ENCODE peak calls at places on chromosome 12, in ten cellular contexts. One of them, this sample, is unnamed.

GRCh38 chr12:96247567-96247962 is 53.4 kb downstream of the ELK3 start:
- DNase-seq in NCI-H2171: no peak
- DNase-seq in COR-L47: no peak
- DNase-seq in AML-193: no peak
- DNase-seq in lower lobe of right lung: no peak
- DNase-seq in prostate gland: no peak
- DNase-seq in non-pigmented ciliary epithelial cell: no peak
- DNase-seq in stimulated activated CD8-positive, alpha-beta memory T cell treated with anti-CD3 and anti-CD28 coated beads, Interleukin-15, amount 100 ng/mL, for 24 hours: no peak
- DNase-seq in lung: no peak
- DNase-seq in A549: peak
- DNase-seq in this sample: no peak

GRCh38 chr12:16300706-16301105 is 23.2 kb upstream of the SLC15A5 start:
- DNase-seq in NCI-H2171: no peak
- DNase-seq in COR-L47: no peak
- DNase-seq in AML-193: no peak
- DNase-seq in lower lobe of right lung: no peak
- DNase-seq in prostate gland: no peak
- DNase-seq in non-pigmented ciliary epithelial cell: no peak
- DNase-seq in stimulated activated CD8-positive, alpha-beta memory T cell treated with anti-CD3 and anti-CD28 coated beads, Interleukin-15, amount 100 ng/mL, for 24 hours: no peak
- DNase-seq in lung: no peak
- DNase-seq in A549: no peak
- DNase-seq in this sample: no peak

GRCh38 chr12:75666980-75667359 is 155.6 kb upstream of the KRR1 start:
- DNase-seq in NCI-H2171: no peak
- DNase-seq in COR-L47: no peak
- DNase-seq in AML-193: no peak
- DNase-seq in lower lobe of right lung: no peak
- DNase-seq in prostate gland: no peak
- DNase-seq in non-pigmented ciliary epithelial cell: peak
- DNase-seq in stimulated activated CD8-positive, alpha-beta memory T cell treated with anti-CD3 and anti-CD28 coated beads, Interleukin-15, amount 100 ng/mL, for 24 hours: no peak
- DNase-seq in lung: no peak
- DNase-seq in A549: no peak
- DNase-seq in this sample: no peak

GRCh38 chr12:127125607-127126259 is 1141.2 kb upstream of the TMEM132C start:
- DNase-seq in NCI-H2171: no peak
- DNase-seq in COR-L47: no peak
- DNase-seq in AML-193: no peak
- DNase-seq in lower lobe of right lung: no peak
- DNase-seq in prostate gland: no peak
- DNase-seq in non-pigmented ciliary epithelial cell: peak
- DNase-seq in stimulated activated CD8-positive, alpha-beta memory T cell treated with anti-CD3 and anti-CD28 coated beads, Interleukin-15, amount 100 ng/mL, for 24 hours: no peak
- DNase-seq in lung: no peak
- DNase-seq in A549: peak
- DNase-seq in this sample: no peak

GRCh38 chr12:80625901-80626300 is 81.5 kb upstream of the MYF6 start:
- DNase-seq in NCI-H2171: no peak
- DNase-seq in COR-L47: peak
- DNase-seq in AML-193: no peak
- DNase-seq in lower lobe of right lung: no peak
- DNase-seq in prostate gland: no peak
- DNase-seq in non-pigmented ciliary epithelial cell: no peak
- DNase-seq in stimulated activated CD8-positive, alpha-beta memory T cell treated with anti-CD3 and anti-CD28 coated beads, Interleukin-15, amount 100 ng/mL, for 24 hours: no peak
- DNase-seq in lung: no peak
- DNase-seq in A549: no peak
- DNase-seq in this sample: no peak

GRCh38 chr12:95481888-95482287 is 7.9 kb downstream of the METAP2 start:
- DNase-seq in NCI-H2171: no peak
- DNase-seq in COR-L47: no peak
- DNase-seq in AML-193: no peak
- DNase-seq in lower lobe of right lung: no peak
- DNase-seq in prostate gland: no peak
- DNase-seq in non-pigmented ciliary epithelial cell: no peak
- DNase-seq in stimulated activated CD8-positive, alpha-beta memory T cell treated with anti-CD3 and anti-CD28 coated beads, Interleukin-15, amount 100 ng/mL, for 24 hours: no peak
- DNase-seq in lung: no peak
- DNase-seq in A549: no peak
- DNase-seq in this sample: no peak

GRCh38 chr12:11763760-11764520 is 114.5 kb downstream of the ETV6 start:
- DNase-seq in NCI-H2171: no peak
- DNase-seq in COR-L47: no peak
- DNase-seq in AML-193: no peak
- DNase-seq in lower lobe of right lung: no peak
- DNase-seq in prostate gland: no peak
- DNase-seq in non-pigmented ciliary epithelial cell: peak
- DNase-seq in stimulated activated CD8-positive, alpha-beta memory T cell treated with anti-CD3 and anti-CD28 coated beads, Interleukin-15, amount 100 ng/mL, for 24 hours: no peak
- DNase-seq in lung: no peak
- DNase-seq in A549: no peak
- DNase-seq in this sample: no peak

GRCh38 chr12:124507188-124508109 is 60.0 kb downstream of the NCOR2 start:
- DNase-seq in NCI-H2171: no peak
- DNase-seq in COR-L47: no peak
- DNase-seq in AML-193: no peak
- DNase-seq in lower lobe of right lung: no peak
- DNase-seq in prostate gland: no peak
- DNase-seq in non-pigmented ciliary epithelial cell: no peak
- DNase-seq in stimulated activated CD8-positive, alpha-beta memory T cell treated with anti-CD3 and anti-CD28 coated beads, Interleukin-15, amount 100 ng/mL, for 24 hours: no peak
- DNase-seq in lung: no peak
- DNase-seq in A549: no peak
- DNase-seq in this sample: no peak

GRCh38 chr12:61071015-61071414 is 1189.2 kb upstream of the USP15 start:
- DNase-seq in NCI-H2171: no peak
- DNase-seq in COR-L47: no peak
- DNase-seq in AML-193: no peak
- DNase-seq in lower lobe of right lung: no peak
- DNase-seq in prostate gland: no peak
- DNase-seq in non-pigmented ciliary epithelial cell: no peak
- DNase-seq in stimulated activated CD8-positive, alpha-beta memory T cell treated with anti-CD3 and anti-CD28 coated beads, Interleukin-15, amount 100 ng/mL, for 24 hours: no peak
- DNase-seq in lung: no peak
- DNase-seq in A549: no peak
- DNase-seq in this sample: no peak

GRCh38 chr12:3456809-3457208 is 34.2 kb upstream of the PRMT8 start:
- DNase-seq in NCI-H2171: no peak
- DNase-seq in COR-L47: peak
- DNase-seq in AML-193: no peak
- DNase-seq in lower lobe of right lung: no peak
- DNase-seq in prostate gland: no peak
- DNase-seq in non-pigmented ciliary epithelial cell: no peak
- DNase-seq in stimulated activated CD8-positive, alpha-beta memory T cell treated with anti-CD3 and anti-CD28 coated beads, Interleukin-15, amount 100 ng/mL, for 24 hours: no peak
- DNase-seq in lung: no peak
- DNase-seq in A549: peak
- DNase-seq in this sample: no peak

GRCh38 chr12:43737646-43738045 is 20.9 kb downstream of the PUS7L start:
- DNase-seq in NCI-H2171: no peak
- DNase-seq in COR-L47: no peak
- DNase-seq in AML-193: no peak
- DNase-seq in lower lobe of right lung: no peak
- DNase-seq in prostate gland: no peak
- DNase-seq in non-pigmented ciliary epithelial cell: peak
- DNase-seq in stimulated activated CD8-positive, alpha-beta memory T cell treated with anti-CD3 and anti-CD28 coated beads, Interleukin-15, amount 100 ng/mL, for 24 hours: no peak
- DNase-seq in lung: no peak
- DNase-seq in A549: no peak
- DNase-seq in this sample: no peak

GRCh38 chr12:103423061-103423473 is 72.7 kb downstream of the C12orf42 start:
- DNase-seq in NCI-H2171: peak
- DNase-seq in COR-L47: peak
- DNase-seq in AML-193: no peak
- DNase-seq in lower lobe of right lung: no peak
- DNase-seq in prostate gland: no peak
- DNase-seq in non-pigmented ciliary epithelial cell: no peak
- DNase-seq in stimulated activated CD8-positive, alpha-beta memory T cell treated with anti-CD3 and anti-CD28 coated beads, Interleukin-15, amount 100 ng/mL, for 24 hours: no peak
- DNase-seq in lung: no peak
- DNase-seq in A549: no peak
- DNase-seq in this sample: peak

GRCh38 chr12:95683418-95683817 is 107.1 kb downstream of the NTN4 start:
- DNase-seq in NCI-H2171: no peak
- DNase-seq in COR-L47: no peak
- DNase-seq in AML-193: no peak
- DNase-seq in lower lobe of right lung: no peak
- DNase-seq in prostate gland: no peak
- DNase-seq in non-pigmented ciliary epithelial cell: no peak
- DNase-seq in stimulated activated CD8-positive, alpha-beta memory T cell treated with anti-CD3 and anti-CD28 coated beads, Interleukin-15, amount 100 ng/mL, for 24 hours: no peak
- DNase-seq in lung: no peak
- DNase-seq in A549: no peak
- DNase-seq in this sample: no peak

GRCh38 chr12:130465046-130465445 is 127.4 kb downstream of the PIWIL1 start:
- DNase-seq in NCI-H2171: no peak
- DNase-seq in COR-L47: no peak
- DNase-seq in AML-193: no peak
- DNase-seq in lower lobe of right lung: no peak
- DNase-seq in prostate gland: no peak
- DNase-seq in non-pigmented ciliary epithelial cell: no peak
- DNase-seq in stimulated activated CD8-positive, alpha-beta memory T cell treated with anti-CD3 and anti-CD28 coated beads, Interleukin-15, amount 100 ng/mL, for 24 hours: no peak
- DNase-seq in lung: no peak
- DNase-seq in A549: no peak
- DNase-seq in this sample: no peak

GRCh38 chr12:81010641-81011040 is 67.2 kb upstream of the ACSS3 start:
- DNase-seq in NCI-H2171: no peak
- DNase-seq in COR-L47: no peak
- DNase-seq in AML-193: no peak
- DNase-seq in lower lobe of right lung: no peak
- DNase-seq in prostate gland: no peak
- DNase-seq in non-pigmented ciliary epithelial cell: no peak
- DNase-seq in stimulated activated CD8-positive, alpha-beta memory T cell treated with anti-CD3 and anti-CD28 coated beads, Interleukin-15, amount 100 ng/mL, for 24 hours: no peak
- DNase-seq in lung: no peak
- DNase-seq in A549: no peak
- DNase-seq in this sample: no peak

GRCh38 chr12:120485914-120486881 is 9.7 kb upstream of the DYNLL1 start:
- DNase-seq in NCI-H2171: no peak
- DNase-seq in COR-L47: no peak
- DNase-seq in AML-193: no peak
- DNase-seq in lower lobe of right lung: no peak
- DNase-seq in prostate gland: no peak
- DNase-seq in non-pigmented ciliary epithelial cell: no peak
- DNase-seq in stimulated activated CD8-positive, alpha-beta memory T cell treated with anti-CD3 and anti-CD28 coated beads, Interleukin-15, amount 100 ng/mL, for 24 hours: no peak
- DNase-seq in lung: no peak
- DNase-seq in A549: no peak
- DNase-seq in this sample: no peak

GRCh38 chr12:124713436-124714082 is 146.1 kb upstream of the NCOR2 start:
- DNase-seq in NCI-H2171: no peak
- DNase-seq in COR-L47: no peak
- DNase-seq in AML-193: peak
- DNase-seq in lower lobe of right lung: no peak
- DNase-seq in prostate gland: no peak
- DNase-seq in non-pigmented ciliary epithelial cell: peak
- DNase-seq in stimulated activated CD8-positive, alpha-beta memory T cell treated with anti-CD3 and anti-CD28 coated beads, Interleukin-15, amount 100 ng/mL, for 24 hours: peak
- DNase-seq in lung: peak
- DNase-seq in A549: no peak
- DNase-seq in this sample: no peak

GRCh38 chr12:27898022-27898421 is 74.5 kb downstream of the PTHLH start:
- DNase-seq in NCI-H2171: no peak
- DNase-seq in COR-L47: no peak
- DNase-seq in AML-193: no peak
- DNase-seq in lower lobe of right lung: no peak
- DNase-seq in prostate gland: no peak
- DNase-seq in non-pigmented ciliary epithelial cell: no peak
- DNase-seq in stimulated activated CD8-positive, alpha-beta memory T cell treated with anti-CD3 and anti-CD28 coated beads, Interleukin-15, amount 100 ng/mL, for 24 hours: no peak
- DNase-seq in lung: no peak
- DNase-seq in A549: no peak
- DNase-seq in this sample: no peak

GRCh38 chr12:65086236-65086635 is 34.9 kb downstream of the WIF1 start:
- DNase-seq in NCI-H2171: no peak
- DNase-seq in COR-L47: no peak
- DNase-seq in AML-193: peak
- DNase-seq in lower lobe of right lung: no peak
- DNase-seq in prostate gland: no peak
- DNase-seq in non-pigmented ciliary epithelial cell: no peak
- DNase-seq in stimulated activated CD8-positive, alpha-beta memory T cell treated with anti-CD3 and anti-CD28 coated beads, Interleukin-15, amount 100 ng/mL, for 24 hours: no peak
- DNase-seq in lung: peak
- DNase-seq in A549: no peak
- DNase-seq in this sample: no peak

GRCh38 chr12:26857465-26858176 is 24.6 kb upstream of the ITPR2 start:
- DNase-seq in NCI-H2171: no peak
- DNase-seq in COR-L47: no peak
- DNase-seq in AML-193: no peak
- DNase-seq in lower lobe of right lung: no peak
- DNase-seq in prostate gland: no peak
- DNase-seq in non-pigmented ciliary epithelial cell: no peak
- DNase-seq in stimulated activated CD8-positive, alpha-beta memory T cell treated with anti-CD3 and anti-CD28 coated beads, Interleukin-15, amount 100 ng/mL, for 24 hours: no peak
- DNase-seq in lung: no peak
- DNase-seq in A549: no peak
- DNase-seq in this sample: no peak

GRCh38 chr12:122293081-122293480 is 26.8 kb upstream of the VPS33A start:
- DNase-seq in NCI-H2171: no peak
- DNase-seq in COR-L47: no peak
- DNase-seq in AML-193: no peak
- DNase-seq in lower lobe of right lung: no peak
- DNase-seq in prostate gland: no peak
- DNase-seq in non-pigmented ciliary epithelial cell: no peak
- DNase-seq in stimulated activated CD8-positive, alpha-beta memory T cell treated with anti-CD3 and anti-CD28 coated beads, Interleukin-15, amount 100 ng/mL, for 24 hours: no peak
- DNase-seq in lung: no peak
- DNase-seq in A549: no peak
- DNase-seq in this sample: no peak

GRCh38 chr12:70576341-70577282 is 60.6 kb downstream of the PTPRB start:
- DNase-seq in NCI-H2171: peak
- DNase-seq in COR-L47: peak
- DNase-seq in AML-193: peak
- DNase-seq in lower lobe of right lung: no peak
- DNase-seq in prostate gland: peak
- DNase-seq in non-pigmented ciliary epithelial cell: peak
- DNase-seq in stimulated activated CD8-positive, alpha-beta memory T cell treated with anti-CD3 and anti-CD28 coated beads, Interleukin-15, amount 100 ng/mL, for 24 hours: no peak
- DNase-seq in lung: no peak
- DNase-seq in A549: peak
- DNase-seq in this sample: no peak

GRCh38 chr12:26092706-26093105 is 32.1 kb downstream of the BHLHE41 start:
- DNase-seq in NCI-H2171: no peak
- DNase-seq in COR-L47: no peak
- DNase-seq in AML-193: no peak
- DNase-seq in lower lobe of right lung: no peak
- DNase-seq in prostate gland: no peak
- DNase-seq in non-pigmented ciliary epithelial cell: peak
- DNase-seq in stimulated activated CD8-positive, alpha-beta memory T cell treated with anti-CD3 and anti-CD28 coated beads, Interleukin-15, amount 100 ng/mL, for 24 hours: no peak
- DNase-seq in lung: no peak
- DNase-seq in A549: no peak
- DNase-seq in this sample: no peak

GRCh38 chr12:68565391-68565903 is 45.3 kb upstream of the RAP1B start:
- DNase-seq in NCI-H2171: no peak
- DNase-seq in COR-L47: no peak
- DNase-seq in AML-193: no peak
- DNase-seq in lower lobe of right lung: no peak
- DNase-seq in prostate gland: no peak
- DNase-seq in non-pigmented ciliary epithelial cell: peak
- DNase-seq in stimulated activated CD8-positive, alpha-beta memory T cell treated with anti-CD3 and anti-CD28 coated beads, Interleukin-15, amount 100 ng/mL, for 24 hours: no peak
- DNase-seq in lung: no peak
- DNase-seq in A549: peak
- DNase-seq in this sample: no peak

GRCh38 chr12:116651089-116651488 is 86.8 kb downstream of the SPRING1 start:
- DNase-seq in NCI-H2171: no peak
- DNase-seq in COR-L47: no peak
- DNase-seq in AML-193: no peak
- DNase-seq in lower lobe of right lung: no peak
- DNase-seq in prostate gland: no peak
- DNase-seq in non-pigmented ciliary epithelial cell: no peak
- DNase-seq in stimulated activated CD8-positive, alpha-beta memory T cell treated with anti-CD3 and anti-CD28 coated beads, Interleukin-15, amount 100 ng/mL, for 24 hours: no peak
- DNase-seq in lung: no peak
- DNase-seq in A549: no peak
- DNase-seq in this sample: no peak

GRCh38 chr12:27243006-27243405 is 1.1 kb upstream of the STK38L start:
- DNase-seq in NCI-H2171: no peak
- DNase-seq in COR-L47: no peak
- DNase-seq in AML-193: no peak
- DNase-seq in lower lobe of right lung: no peak
- DNase-seq in prostate gland: no peak
- DNase-seq in non-pigmented ciliary epithelial cell: no peak
- DNase-seq in stimulated activated CD8-positive, alpha-beta memory T cell treated with anti-CD3 and anti-CD28 coated beads, Interleukin-15, amount 100 ng/mL, for 24 hours: no peak
- DNase-seq in lung: no peak
- DNase-seq in A549: no peak
- DNase-seq in this sample: no peak

GRCh38 chr12:68001486-68002466 is 12.5 kb downstream of the IFNG-AS1 start:
- DNase-seq in NCI-H2171: peak
- DNase-seq in COR-L47: peak
- DNase-seq in AML-193: no peak
- DNase-seq in lower lobe of right lung: no peak
- DNase-seq in prostate gland: no peak
- DNase-seq in non-pigmented ciliary epithelial cell: no peak
- DNase-seq in stimulated activated CD8-positive, alpha-beta memory T cell treated with anti-CD3 and anti-CD28 coated beads, Interleukin-15, amount 100 ng/mL, for 24 hours: no peak
- DNase-seq in lung: no peak
- DNase-seq in A549: peak
- DNase-seq in this sample: no peak

GRCh38 chr12:124381454-124382207 is 86.7 kb downstream of the RFLNA start:
- DNase-seq in NCI-H2171: no peak
- DNase-seq in COR-L47: no peak
- DNase-seq in AML-193: no peak
- DNase-seq in lower lobe of right lung: peak
- DNase-seq in prostate gland: peak
- DNase-seq in non-pigmented ciliary epithelial cell: no peak
- DNase-seq in stimulated activated CD8-positive, alpha-beta memory T cell treated with anti-CD3 and anti-CD28 coated beads, Interleukin-15, amount 100 ng/mL, for 24 hours: no peak
- DNase-seq in lung: peak
- DNase-seq in A549: peak
- DNase-seq in this sample: no peak